ENCODE peak calls at places on chromosomes 3 and 15, in eight cellular contexts. One of them, this sample, is unnamed.

GRCh38 chr15:52790166-52790708 is at the start of gene ONECUT1:
- DNase-seq in hepatocyte: peak
- DNase-seq in A549: peak
- DNase-seq in AG04449: no peak
- DNase-seq in OCI-LY7: peak
- DNase-seq in cardiac muscle cell: peak
- DNase-seq in astrocyte of the cerebellum: no peak
- DNase-seq in uterus: no peak
- DNase-seq in this sample: no peak

GRCh38 chr3:48187579-48188265 is 495 bp downstream of the CDC25A start:
- DNase-seq in uterus: peak
- DNase-seq in AG04449: no peak
- DNase-seq in hepatocyte: peak
- DNase-seq in A549: no peak
- DNase-seq in OCI-LY7: peak
- DNase-seq in cardiac muscle cell: peak
- DNase-seq in astrocyte of the cerebellum: no peak
- DNase-seq in this sample: no peak

GRCh38 chr15:43911235-43911661 is 84.4 kb downstream of the WDR76 start:
- DNase-seq in OCI-LY7: no peak
- DNase-seq in astrocyte of the cerebellum: peak
- DNase-seq in AG04449: peak
- DNase-seq in A549: peak
- DNase-seq in hepatocyte: no peak
- DNase-seq in uterus: no peak
- DNase-seq in cardiac muscle cell: no peak
- DNase-seq in this sample: peak

GRCh38 chr15:96158938-96159337 is 171.6 kb upstream of the NR2F2 start:
- DNase-seq in cardiac muscle cell: no peak
- DNase-seq in hepatocyte: no peak
- DNase-seq in AG04449: no peak
- DNase-seq in astrocyte of the cerebellum: no peak
- DNase-seq in OCI-LY7: no peak
- DNase-seq in uterus: peak
- DNase-seq in A549: no peak
- DNase-seq in this sample: no peak

GRCh38 chr3:69196876-69197275 is 74.5 kb upstream of the LMOD3 start:
- DNase-seq in astrocyte of the cerebellum: no peak
- DNase-seq in OCI-LY7: no peak
- DNase-seq in A549: no peak
- DNase-seq in uterus: no peak
- DNase-seq in hepatocyte: no peak
- DNase-seq in AG04449: no peak
- DNase-seq in cardiac muscle cell: no peak
- DNase-seq in this sample: no peak

GRCh38 chr3:123066896-123067688 is at the start of gene PDIA5:
- DNase-seq in cardiac muscle cell: peak
- DNase-seq in A549: peak
- DNase-seq in uterus: peak
- DNase-seq in hepatocyte: peak
- DNase-seq in astrocyte of the cerebellum: peak
- DNase-seq in AG04449: peak
- DNase-seq in OCI-LY7: peak
- DNase-seq in this sample: peak

GRCh38 chr3:126338796-126339241 is 18.4 kb downstream of the KLF15 start:
- DNase-seq in astrocyte of the cerebellum: no peak
- DNase-seq in cardiac muscle cell: no peak
- DNase-seq in A549: no peak
- DNase-seq in uterus: peak
- DNase-seq in AG04449: no peak
- DNase-seq in hepatocyte: no peak
- DNase-seq in OCI-LY7: no peak
- DNase-seq in this sample: no peak

GRCh38 chr3:67472674-67473201 is 181.7 kb downstream of the SUCLG2 start:
- DNase-seq in OCI-LY7: no peak
- DNase-seq in cardiac muscle cell: no peak
- DNase-seq in astrocyte of the cerebellum: no peak
- DNase-seq in AG04449: no peak
- DNase-seq in A549: no peak
- DNase-seq in hepatocyte: no peak
- DNase-seq in uterus: no peak
- DNase-seq in this sample: no peak

GRCh38 chr3:116302087-116302747 is 143.1 kb downstream of the LSAMP start:
- DNase-seq in cardiac muscle cell: no peak
- DNase-seq in astrocyte of the cerebellum: no peak
- DNase-seq in hepatocyte: peak
- DNase-seq in OCI-LY7: no peak
- DNase-seq in AG04449: no peak
- DNase-seq in uterus: no peak
- DNase-seq in A549: no peak
- DNase-seq in this sample: no peak

GRCh38 chr3:180180795-180181194 is 144.1 kb upstream of the PEX5L start:
- DNase-seq in OCI-LY7: no peak
- DNase-seq in uterus: no peak
- DNase-seq in cardiac muscle cell: no peak
- DNase-seq in A549: no peak
- DNase-seq in astrocyte of the cerebellum: no peak
- DNase-seq in hepatocyte: no peak
- DNase-seq in AG04449: peak
- DNase-seq in this sample: no peak

DNA sequence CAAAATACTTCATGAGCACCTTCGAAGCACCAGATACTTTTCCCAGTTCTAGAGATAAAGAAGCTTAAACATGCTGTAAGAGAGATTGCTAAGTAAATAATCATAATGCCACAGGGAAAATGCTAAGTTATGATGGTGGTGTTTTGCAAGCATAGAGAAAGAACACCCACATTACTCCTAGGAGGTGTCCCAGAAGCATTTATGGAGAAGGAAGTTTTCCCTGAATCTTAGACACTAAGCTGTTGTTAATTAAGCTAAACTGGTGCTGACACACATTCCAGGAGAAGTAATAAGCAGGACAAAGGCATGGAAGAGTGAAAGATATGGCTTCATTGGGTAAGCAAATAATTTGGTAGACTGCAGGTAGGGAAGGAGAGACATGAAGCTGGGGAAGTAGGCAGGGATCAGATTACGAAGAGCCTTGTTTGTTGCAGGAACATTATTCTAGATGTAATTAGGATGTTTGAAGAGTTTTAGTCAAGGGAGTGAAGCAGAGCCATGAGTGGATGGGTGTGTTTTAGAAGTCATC is 40.4 kb upstream of the CHMP2B start:
- DNase-seq in OCI-LY7: no peak
- DNase-seq in A549: no peak
- DNase-seq in cardiac muscle cell: no peak
- DNase-seq in astrocyte of the cerebellum: no peak
- DNase-seq in uterus: no peak
- DNase-seq in AG04449: no peak
- DNase-seq in hepatocyte: no peak
- DNase-seq in this sample: no peak
- H3K4me3 ChIP-seq in OCI-LY7: no peak
- H3K4me3 ChIP-seq in A549: no peak
- H3K4me3 ChIP-seq in cardiac muscle cell: no peak
- H3K4me3 ChIP-seq in astrocyte of the cerebellum: no peak
- H3K4me3 ChIP-seq in uterus: no peak
- H3K4me3 ChIP-seq in AG04449: no peak
- H3K4me3 ChIP-seq in hepatocyte: no peak
- H3K4me3 ChIP-seq in this sample: no peak

GRCh38 chr15:58491499-58492202 is 59.9 kb downstream of the LIPC start:
- DNase-seq in astrocyte of the cerebellum: no peak
- DNase-seq in cardiac muscle cell: no peak
- DNase-seq in OCI-LY7: no peak
- DNase-seq in uterus: no peak
- DNase-seq in A549: no peak
- DNase-seq in AG04449: no peak
- DNase-seq in hepatocyte: no peak
- DNase-seq in this sample: no peak

GRCh38 chr15:58491151-58491473 is 59.3 kb downstream of the LIPC start:
- DNase-seq in uterus: no peak
- DNase-seq in cardiac muscle cell: no peak
- DNase-seq in A549: no peak
- DNase-seq in OCI-LY7: no peak
- DNase-seq in hepatocyte: no peak
- DNase-seq in AG04449: no peak
- DNase-seq in astrocyte of the cerebellum: no peak
- DNase-seq in this sample: no peak

GRCh38 chr15:58489289-58489688 is 57.5 kb downstream of the LIPC start:
- DNase-seq in hepatocyte: no peak
- DNase-seq in A549: no peak
- DNase-seq in AG04449: no peak
- DNase-seq in OCI-LY7: no peak
- DNase-seq in uterus: no peak
- DNase-seq in astrocyte of the cerebellum: no peak
- DNase-seq in cardiac muscle cell: no peak
- DNase-seq in this sample: no peak

GRCh38 chr15:58490405-58491150 is 58.8 kb downstream of the LIPC start:
- DNase-seq in uterus: peak
- DNase-seq in astrocyte of the cerebellum: no peak
- DNase-seq in cardiac muscle cell: no peak
- DNase-seq in OCI-LY7: no peak
- DNase-seq in A549: no peak
- DNase-seq in hepatocyte: no peak
- DNase-seq in AG04449: no peak
- DNase-seq in this sample: no peak

GRCh38 chr15:58489693-58490404 is 58.1 kb downstream of the LIPC start:
- DNase-seq in AG04449: no peak
- DNase-seq in cardiac muscle cell: no peak
- DNase-seq in hepatocyte: no peak
- DNase-seq in A549: no peak
- DNase-seq in astrocyte of the cerebellum: no peak
- DNase-seq in uterus: no peak
- DNase-seq in OCI-LY7: no peak
- DNase-seq in this sample: no peak
- H3K4me3 ChIP-seq in AG04449: no peak
- H3K4me3 ChIP-seq in cardiac muscle cell: no peak
- H3K4me3 ChIP-seq in hepatocyte: no peak
- H3K4me3 ChIP-seq in A549: no peak
- H3K4me3 ChIP-seq in astrocyte of the cerebellum: no peak
- H3K4me3 ChIP-seq in uterus: no peak
- H3K4me3 ChIP-seq in OCI-LY7: no peak
- H3K4me3 ChIP-seq in this sample: no peak

GRCh38 chr15:51336011-51336410 is 2.4 kb downstream of the CYP19A1 start:
- DNase-seq in A549: no peak
- DNase-seq in OCI-LY7: no peak
- DNase-seq in hepatocyte: no peak
- DNase-seq in astrocyte of the cerebellum: no peak
- DNase-seq in cardiac muscle cell: no peak
- DNase-seq in uterus: peak
- DNase-seq in AG04449: no peak
- DNase-seq in this sample: no peak

GRCh38 chr15:51342249-51342999 is 969 bp downstream of the GLDN start:
- DNase-seq in OCI-LY7: no peak
- DNase-seq in hepatocyte: no peak
- DNase-seq in cardiac muscle cell: no peak
- DNase-seq in astrocyte of the cerebellum: no peak
- DNase-seq in AG04449: no peak
- DNase-seq in A549: no peak
- DNase-seq in uterus: no peak
- DNase-seq in this sample: no peak

GRCh38 chr15:51343466-51343865 is 2.0 kb downstream of the GLDN start:
- DNase-seq in hepatocyte: no peak
- DNase-seq in AG04449: no peak
- DNase-seq in astrocyte of the cerebellum: no peak
- DNase-seq in uterus: no peak
- DNase-seq in A549: no peak
- DNase-seq in cardiac muscle cell: no peak
- DNase-seq in OCI-LY7: no peak
- DNase-seq in this sample: no peak

GRCh38 chr15:51338496-51338895 is at the start of gene CYP19A1:
- DNase-seq in A549: no peak
- DNase-seq in astrocyte of the cerebellum: no peak
- DNase-seq in hepatocyte: no peak
- DNase-seq in OCI-LY7: no peak
- DNase-seq in AG04449: no peak
- DNase-seq in cardiac muscle cell: no peak
- DNase-seq in uterus: no peak
- DNase-seq in this sample: no peak

DNA sequence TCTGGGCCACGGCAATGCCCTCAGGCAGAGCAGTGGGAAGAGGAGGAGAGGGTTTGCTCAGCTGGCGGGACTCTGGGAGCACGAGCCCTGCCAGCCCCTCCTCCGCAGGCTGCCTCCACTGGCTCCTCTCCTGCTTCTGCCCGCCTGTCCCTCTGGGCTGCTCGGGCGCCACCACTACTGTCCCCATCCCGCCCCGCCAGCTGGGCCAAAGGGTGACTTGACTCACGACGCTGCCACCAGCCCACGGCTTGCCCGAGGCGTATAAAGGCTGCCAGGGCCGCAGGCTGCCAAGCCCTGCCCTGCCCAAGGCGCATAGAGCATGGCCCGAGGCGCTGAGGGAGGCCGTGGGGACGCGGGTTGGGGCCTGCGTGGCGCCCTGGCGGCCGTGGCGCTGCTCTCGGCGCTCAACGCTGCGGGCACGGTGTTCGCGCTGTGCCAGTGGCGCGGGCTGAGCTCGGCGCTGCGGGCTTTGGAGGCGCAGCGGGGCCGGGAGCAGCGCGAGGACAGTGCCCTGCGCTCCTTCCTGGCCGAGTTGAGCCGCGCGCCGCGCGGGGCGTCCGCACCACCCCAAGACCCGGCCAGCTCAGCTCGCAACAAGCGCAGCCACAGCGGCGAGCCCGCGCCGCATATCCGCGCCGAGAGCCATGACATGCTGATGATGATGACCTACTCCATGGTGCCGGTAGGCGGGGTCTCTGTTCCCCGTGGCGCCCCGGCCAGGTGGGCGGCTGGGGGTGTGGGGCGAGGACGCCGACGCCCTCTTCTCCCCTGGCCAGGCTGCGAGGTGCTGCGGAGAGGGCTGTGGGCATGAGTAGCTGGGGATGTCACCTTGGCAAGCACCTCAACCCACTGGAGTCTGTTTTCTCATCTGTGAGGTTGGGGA is at the start of gene GLDN:
- DNase-seq in OCI-LY7: no peak
- DNase-seq in astrocyte of the cerebellum: no peak
- DNase-seq in AG04449: no peak
- DNase-seq in hepatocyte: peak
- DNase-seq in uterus: peak
- DNase-seq in cardiac muscle cell: peak
- DNase-seq in A549: peak
- DNase-seq in this sample: no peak
- H3K4me3 ChIP-seq in OCI-LY7: no peak
- H3K4me3 ChIP-seq in astrocyte of the cerebellum: peak
- H3K4me3 ChIP-seq in AG04449: no peak
- H3K4me3 ChIP-seq in hepatocyte: peak
- H3K4me3 ChIP-seq in uterus: no peak
- H3K4me3 ChIP-seq in cardiac muscle cell: peak
- H3K4me3 ChIP-seq in A549: peak
- H3K4me3 ChIP-seq in this sample: peak

DNA sequence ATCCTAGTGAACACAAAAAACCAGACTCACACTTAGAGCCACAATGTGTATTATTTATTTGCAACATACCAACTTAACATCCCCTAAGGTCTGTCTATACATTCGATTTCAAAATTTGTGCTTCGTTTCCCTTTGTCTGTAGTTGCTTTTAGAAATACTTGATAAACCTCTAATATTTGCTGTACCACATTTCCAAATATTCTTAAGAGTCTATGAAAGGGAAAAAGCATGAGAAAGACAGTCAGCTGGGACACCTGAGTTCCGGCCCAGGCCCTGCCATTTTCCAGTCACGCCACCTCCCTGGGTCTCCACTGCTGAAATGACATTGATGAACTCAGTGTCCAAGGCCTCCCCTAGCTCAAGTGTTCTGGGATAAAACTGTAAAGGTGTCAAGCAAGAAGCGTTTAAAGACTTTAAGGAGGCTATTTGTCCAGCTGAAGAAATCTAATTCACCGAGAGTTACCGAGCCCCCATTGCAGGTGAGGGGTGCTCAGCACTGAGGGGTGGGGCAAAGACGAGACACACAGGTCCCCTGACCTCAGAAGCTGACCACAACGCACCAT is 26.6 kb downstream of the LRRC2 start:
- DNase-seq in AG04449: no peak
- DNase-seq in cardiac muscle cell: no peak
- DNase-seq in uterus: no peak
- DNase-seq in astrocyte of the cerebellum: no peak
- DNase-seq in hepatocyte: no peak
- DNase-seq in A549: no peak
- DNase-seq in OCI-LY7: peak
- DNase-seq in this sample: no peak
- H3K4me3 ChIP-seq in AG04449: no peak
- H3K4me3 ChIP-seq in cardiac muscle cell: no peak
- H3K4me3 ChIP-seq in uterus: no peak
- H3K4me3 ChIP-seq in astrocyte of the cerebellum: no peak
- H3K4me3 ChIP-seq in hepatocyte: no peak
- H3K4me3 ChIP-seq in A549: no peak
- H3K4me3 ChIP-seq in OCI-LY7: peak
- H3K4me3 ChIP-seq in this sample: no peak